ENCODE peak calls at places on chromosome 1, in nine cellular contexts. One of them, this sample, is unnamed.

GRCh38 chr1:212959266-212960220 is 9.2 kb downstream of the VASH2 start:
- DNase-seq in Calu3: no peak
- DNase-seq in IMR-90: no peak
- DNase-seq in mucosa of descending colon: no peak
- DNase-seq in breast epithelium: no peak
- DNase-seq in heart right ventricle: no peak
- DNase-seq in AG04449: no peak
- DNase-seq in tibial artery: no peak
- DNase-seq in mesothelial cell of epicardium: no peak
- DNase-seq in this sample: no peak

GRCh38 chr1:162568802-162569201 is 7.3 kb downstream of the UAP1 start:
- DNase-seq in Calu3: no peak
- DNase-seq in IMR-90: no peak
- DNase-seq in mucosa of descending colon: no peak
- DNase-seq in breast epithelium: no peak
- DNase-seq in heart right ventricle: no peak
- DNase-seq in AG04449: no peak
- DNase-seq in tibial artery: no peak
- DNase-seq in mesothelial cell of epicardium: no peak
- DNase-seq in this sample: no peak

GRCh38 chr1:47184771-47185677 is 4.8 kb downstream of the PDZK1IP1 start:
- DNase-seq in Calu3: no peak
- DNase-seq in IMR-90: no peak
- DNase-seq in mucosa of descending colon: no peak
- DNase-seq in breast epithelium: no peak
- DNase-seq in heart right ventricle: no peak
- DNase-seq in AG04449: no peak
- DNase-seq in tibial artery: no peak
- DNase-seq in mesothelial cell of epicardium: peak
- DNase-seq in this sample: peak

GRCh38 chr1:168469690-168470089 is 74.1 kb downstream of the XCL2 start:
- DNase-seq in Calu3: peak
- DNase-seq in IMR-90: peak
- DNase-seq in mucosa of descending colon: peak
- DNase-seq in breast epithelium: peak
- DNase-seq in heart right ventricle: peak
- DNase-seq in AG04449: no peak
- DNase-seq in tibial artery: peak
- DNase-seq in mesothelial cell of epicardium: no peak
- DNase-seq in this sample: no peak

GRCh38 chr1:154176341-154176740 is 15.6 kb downstream of the TPM3 start:
- DNase-seq in Calu3: peak
- DNase-seq in IMR-90: peak
- DNase-seq in mucosa of descending colon: peak
- DNase-seq in breast epithelium: no peak
- DNase-seq in heart right ventricle: peak
- DNase-seq in AG04449: peak
- DNase-seq in tibial artery: peak
- DNase-seq in mesothelial cell of epicardium: no peak
- DNase-seq in this sample: no peak

GRCh38 chr1:24071941-24072340 is 40.0 kb downstream of the MYOM3 start:
- DNase-seq in Calu3: no peak
- DNase-seq in IMR-90: no peak
- DNase-seq in mucosa of descending colon: no peak
- DNase-seq in breast epithelium: no peak
- DNase-seq in heart right ventricle: no peak
- DNase-seq in AG04449: no peak
- DNase-seq in tibial artery: no peak
- DNase-seq in mesothelial cell of epicardium: no peak
- DNase-seq in this sample: no peak

GRCh38 chr1:110084226-110085078 is 14.0 kb upstream of the ALX3 start:
- DNase-seq in Calu3: peak
- DNase-seq in IMR-90: peak
- DNase-seq in mucosa of descending colon: peak
- DNase-seq in breast epithelium: no peak
- DNase-seq in heart right ventricle: peak
- DNase-seq in AG04449: no peak
- DNase-seq in tibial artery: peak
- DNase-seq in mesothelial cell of epicardium: peak
- DNase-seq in this sample: no peak

GRCh38 chr1:214540324-214540723 is 11.1 kb downstream of the PTPN14 start:
- DNase-seq in Calu3: no peak
- DNase-seq in IMR-90: no peak
- DNase-seq in mucosa of descending colon: no peak
- DNase-seq in breast epithelium: no peak
- DNase-seq in heart right ventricle: peak
- DNase-seq in AG04449: no peak
- DNase-seq in tibial artery: no peak
- DNase-seq in mesothelial cell of epicardium: no peak
- DNase-seq in this sample: no peak

GRCh38 chr1:151693057-151693651 is 23.4 kb downstream of the CELF3 start:
- DNase-seq in Calu3: peak
- DNase-seq in IMR-90: peak
- DNase-seq in mucosa of descending colon: peak
- DNase-seq in breast epithelium: no peak
- DNase-seq in heart right ventricle: no peak
- DNase-seq in AG04449: no peak
- DNase-seq in tibial artery: no peak
- DNase-seq in mesothelial cell of epicardium: no peak
- DNase-seq in this sample: no peak

GRCh38 chr1:238581332-238581731 is 690.6 kb upstream of the ZP4 start:
- DNase-seq in Calu3: no peak
- DNase-seq in IMR-90: no peak
- DNase-seq in mucosa of descending colon: no peak
- DNase-seq in breast epithelium: no peak
- DNase-seq in heart right ventricle: no peak
- DNase-seq in AG04449: no peak
- DNase-seq in tibial artery: no peak
- DNase-seq in mesothelial cell of epicardium: no peak
- DNase-seq in this sample: no peak

GRCh38 chr1:20114021-20114648 is 5.2 kb downstream of the PLA2G2D start:
- DNase-seq in Calu3: no peak
- DNase-seq in IMR-90: no peak
- DNase-seq in mucosa of descending colon: no peak
- DNase-seq in breast epithelium: no peak
- DNase-seq in heart right ventricle: no peak
- DNase-seq in AG04449: no peak
- DNase-seq in tibial artery: no peak
- DNase-seq in mesothelial cell of epicardium: no peak
- DNase-seq in this sample: no peak

GRCh38 chr1:244092293-244093264 is 41.5 kb downstream of the ZBTB18 start:
- DNase-seq in Calu3: peak
- DNase-seq in IMR-90: peak
- DNase-seq in mucosa of descending colon: peak
- DNase-seq in breast epithelium: peak
- DNase-seq in heart right ventricle: no peak
- DNase-seq in AG04449: peak
- DNase-seq in tibial artery: no peak
- DNase-seq in mesothelial cell of epicardium: no peak
- DNase-seq in this sample: no peak

GRCh38 chr1:84598846-84599741 is 24.9 kb upstream of the CTBS start:
- DNase-seq in Calu3: no peak
- DNase-seq in IMR-90: peak
- DNase-seq in mucosa of descending colon: no peak
- DNase-seq in breast epithelium: no peak
- DNase-seq in heart right ventricle: no peak
- DNase-seq in AG04449: no peak
- DNase-seq in tibial artery: no peak
- DNase-seq in mesothelial cell of epicardium: no peak
- DNase-seq in this sample: no peak

DNA sequence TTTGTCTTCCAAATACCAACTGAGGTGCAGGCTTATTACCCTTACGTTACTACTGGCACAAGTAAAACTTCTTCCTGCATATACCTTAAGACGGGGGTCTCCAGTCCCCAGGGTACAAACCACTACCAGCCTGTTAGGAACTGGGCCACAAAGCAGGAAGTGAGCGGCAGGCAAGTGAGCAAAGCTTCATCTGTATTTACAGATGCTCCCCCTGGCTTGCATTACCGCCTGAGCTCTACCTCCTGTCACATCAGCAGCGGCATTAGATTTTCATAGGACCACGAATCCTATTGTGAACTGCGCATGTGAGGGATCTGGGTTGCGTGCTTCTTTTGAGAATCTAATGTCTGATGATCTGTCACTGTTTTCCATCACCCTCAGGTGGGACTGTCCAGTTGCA is 113.1 kb downstream of the SLC45A1 start:
- DNase-seq in Calu3: no peak
- DNase-seq in IMR-90: no peak
- DNase-seq in mucosa of descending colon: no peak
- DNase-seq in breast epithelium: no peak
- DNase-seq in heart right ventricle: no peak
- DNase-seq in AG04449: no peak
- DNase-seq in tibial artery: no peak
- DNase-seq in mesothelial cell of epicardium: no peak
- DNase-seq in this sample: no peak
- TF ChIP-seq CTCF in Calu3: no peak
- TF ChIP-seq CTCF in IMR-90: no peak
- TF ChIP-seq CTCF in mucosa of descending colon: no peak
- TF ChIP-seq CTCF in breast epithelium: no peak
- TF ChIP-seq CTCF in heart right ventricle: no peak
- TF ChIP-seq CTCF in AG04449: no peak
- TF ChIP-seq CTCF in tibial artery: no peak
- TF ChIP-seq CTCF in mesothelial cell of epicardium: no peak
- TF ChIP-seq CTCF in this sample: no peak

DNA sequence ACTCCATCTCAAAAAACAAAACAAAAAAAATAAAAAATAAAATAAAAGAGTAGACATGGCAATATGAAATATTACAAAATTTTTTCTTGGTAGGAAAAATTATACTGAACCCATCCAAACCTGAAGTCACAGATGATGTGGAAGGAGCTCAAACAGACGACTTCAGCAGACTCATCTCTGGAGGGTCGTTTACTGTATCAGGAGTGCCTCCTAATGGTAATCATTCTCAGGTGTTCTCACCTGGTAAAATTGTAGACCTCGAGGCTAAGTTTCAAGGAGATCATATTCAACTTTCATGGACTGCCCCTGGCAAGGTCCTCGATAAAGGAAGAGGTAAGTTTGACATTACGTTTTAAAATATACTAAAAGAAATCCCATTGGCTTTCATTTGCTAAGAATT is 54.3 kb upstream of the SH3GLB1 start:
- DNase-seq in Calu3: no peak
- DNase-seq in IMR-90: no peak
- DNase-seq in mucosa of descending colon: no peak
- DNase-seq in breast epithelium: no peak
- DNase-seq in heart right ventricle: no peak
- DNase-seq in AG04449: no peak
- DNase-seq in tibial artery: no peak
- DNase-seq in mesothelial cell of epicardium: no peak
- DNase-seq in this sample: no peak
- TF ChIP-seq CTCF in Calu3: no peak
- TF ChIP-seq CTCF in IMR-90: no peak
- TF ChIP-seq CTCF in mucosa of descending colon: no peak
- TF ChIP-seq CTCF in breast epithelium: no peak
- TF ChIP-seq CTCF in heart right ventricle: no peak
- TF ChIP-seq CTCF in AG04449: no peak
- TF ChIP-seq CTCF in tibial artery: no peak
- TF ChIP-seq CTCF in mesothelial cell of epicardium: no peak
- TF ChIP-seq CTCF in this sample: no peak

DNA sequence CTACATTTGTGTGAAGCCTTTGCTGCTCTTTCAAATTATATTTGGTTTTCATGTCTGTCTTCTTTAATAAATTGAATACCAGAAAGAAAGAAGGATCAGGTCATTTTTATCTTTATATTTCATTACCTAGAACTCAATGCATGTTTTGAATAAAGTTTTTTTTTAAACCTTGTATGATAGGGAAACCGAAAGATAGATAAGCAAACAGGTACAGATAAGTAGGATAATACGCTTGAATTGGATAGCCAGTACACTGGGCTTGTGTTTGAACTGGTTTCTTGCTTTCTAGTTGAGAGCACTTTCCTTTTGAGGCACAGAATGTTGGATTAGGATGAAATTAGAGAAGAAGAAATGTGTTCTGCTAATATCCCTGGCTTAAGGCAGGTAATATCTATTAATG is 46.9 kb downstream of the PKN2 start:
- DNase-seq in Calu3: no peak
- DNase-seq in IMR-90: no peak
- DNase-seq in mucosa of descending colon: no peak
- DNase-seq in breast epithelium: no peak
- DNase-seq in heart right ventricle: no peak
- DNase-seq in AG04449: no peak
- DNase-seq in tibial artery: no peak
- DNase-seq in mesothelial cell of epicardium: no peak
- DNase-seq in this sample: no peak
- TF ChIP-seq CTCF in Calu3: no peak
- TF ChIP-seq CTCF in IMR-90: no peak
- TF ChIP-seq CTCF in mucosa of descending colon: no peak
- TF ChIP-seq CTCF in breast epithelium: no peak
- TF ChIP-seq CTCF in heart right ventricle: no peak
- TF ChIP-seq CTCF in AG04449: no peak
- TF ChIP-seq CTCF in tibial artery: no peak
- TF ChIP-seq CTCF in mesothelial cell of epicardium: no peak
- TF ChIP-seq CTCF in this sample: no peak

GRCh38 chr1:177786346-177786745 is 183.5 kb downstream of the SEC16B start:
- DNase-seq in Calu3: no peak
- DNase-seq in IMR-90: no peak
- DNase-seq in mucosa of descending colon: no peak
- DNase-seq in breast epithelium: no peak
- DNase-seq in heart right ventricle: no peak
- DNase-seq in AG04449: no peak
- DNase-seq in tibial artery: no peak
- DNase-seq in mesothelial cell of epicardium: no peak
- DNase-seq in this sample: no peak

GRCh38 chr1:177784394-177784793 is 185.5 kb downstream of the SEC16B start:
- DNase-seq in Calu3: no peak
- DNase-seq in IMR-90: no peak
- DNase-seq in mucosa of descending colon: no peak
- DNase-seq in breast epithelium: no peak
- DNase-seq in heart right ventricle: no peak
- DNase-seq in AG04449: no peak
- DNase-seq in tibial artery: no peak
- DNase-seq in mesothelial cell of epicardium: no peak
- DNase-seq in this sample: no peak

GRCh38 chr1:177780096-177780700 is 189.7 kb downstream of the SEC16B start:
- DNase-seq in Calu3: peak
- DNase-seq in IMR-90: peak
- DNase-seq in mucosa of descending colon: peak
- DNase-seq in breast epithelium: no peak
- DNase-seq in heart right ventricle: no peak
- DNase-seq in AG04449: peak
- DNase-seq in tibial artery: no peak
- DNase-seq in mesothelial cell of epicardium: no peak
- DNase-seq in this sample: no peak

GRCh38 chr1:177779325-177779965 is 190.4 kb downstream of the SEC16B start:
- DNase-seq in Calu3: no peak
- DNase-seq in IMR-90: no peak
- DNase-seq in mucosa of descending colon: no peak
- DNase-seq in breast epithelium: no peak
- DNase-seq in heart right ventricle: no peak
- DNase-seq in AG04449: no peak
- DNase-seq in tibial artery: no peak
- DNase-seq in mesothelial cell of epicardium: no peak
- DNase-seq in this sample: no peak

DNA sequence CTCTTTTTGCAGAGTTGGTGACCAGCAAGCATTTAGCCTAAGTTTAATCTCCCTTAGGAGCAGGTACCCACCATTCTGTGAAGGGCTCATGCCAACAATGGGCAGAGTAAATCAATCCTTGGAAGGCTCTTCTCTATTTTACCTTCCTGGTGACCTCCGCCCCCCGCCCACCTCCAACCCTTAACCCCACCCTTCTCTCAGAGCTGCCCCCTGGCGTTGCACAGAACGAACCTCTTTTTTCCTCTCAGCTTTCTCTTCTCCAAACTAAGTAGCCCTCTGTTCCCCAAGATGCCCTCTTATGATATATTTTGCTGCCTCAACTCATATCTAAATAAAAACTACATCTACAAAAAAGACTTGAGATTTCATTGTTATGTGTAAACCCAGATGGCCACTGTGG is 186.8 kb downstream of the SEC16B start:
- DNase-seq in Calu3: peak
- DNase-seq in IMR-90: no peak
- DNase-seq in mucosa of descending colon: no peak
- DNase-seq in breast epithelium: no peak
- DNase-seq in heart right ventricle: no peak
- DNase-seq in AG04449: no peak
- DNase-seq in tibial artery: no peak
- DNase-seq in mesothelial cell of epicardium: no peak
- DNase-seq in this sample: no peak
- TF ChIP-seq CTCF in Calu3: peak
- TF ChIP-seq CTCF in IMR-90: no peak
- TF ChIP-seq CTCF in mucosa of descending colon: no peak
- TF ChIP-seq CTCF in breast epithelium: no peak
- TF ChIP-seq CTCF in heart right ventricle: no peak
- TF ChIP-seq CTCF in AG04449: no peak
- TF ChIP-seq CTCF in tibial artery: no peak
- TF ChIP-seq CTCF in mesothelial cell of epicardium: no peak
- TF ChIP-seq CTCF in this sample: no peak